ENCODE peak calls at places on chromosomes 1 and 21, in five cellular contexts. K is IMR-90, S is right lobe of liver, U is NCI-H1417 treated with DMSO at 0.1 percent for 48 hours, Z is BJ. A is an unnamed sample.

GRCh38 chr1:43557744-43558245 is 27.1 kb downstream of the PTPRF start:
- DNase-seq in K (no peak), S (no peak), U (no peak), Z (no peak), A (no peak)

GRCh38 chr1:78668427-78668826 is 18.8 kb downstream of the IFI44 start:
- DNase-seq in K (no peak), S (no peak), U (no peak), Z (no peak), A (no peak)

GRCh38 chr21:45525910-45526306 is 16.3 kb downstream of the SLC19A1 start:
- DNase-seq in K (no peak), S (peak; percentile 50), U (no peak), Z (no peak), A (no peak)

GRCh38 chr1:182588460-182589396 is at the start of gene RNASEL:
- DNase-seq in K (peak; percentile 77), S (peak; percentile 72), U (no peak), Z (peak; percentile 16), A (peak; percentile 58)

GRCh38 chr1:33273961-33274371 is 17.7 kb downstream of the ZNF362 start:
- DNase-seq in K (no peak), S (no peak), U (no peak), Z (no peak), A (no peak)

GRCh38 chr1:230824571-230825060 is 43.7 kb downstream of the C1orf198 start:
- DNase-seq in K (peak; percentile 51), S (no peak), U (no peak), Z (no peak), A (no peak)

GRCh38 chr1:26288311-26288941 is 8.5 kb downstream of the SH3BGRL3 start:
- DNase-seq in K (peak; percentile 30), S (no peak), U (no peak), Z (no peak), A (no peak)

GRCh38 chr21:45029968-45030636 is 44.3 kb upstream of the ADARB1 start:
- DNase-seq in K (no peak), S (no peak), U (no peak), Z (no peak), A (no peak)

GRCh38 chr1:199335496-199335895 is 692.0 kb upstream of the NR5A2 start:
- DNase-seq in K (peak; percentile 25), S (no peak), U (no peak), Z (no peak), A (no peak)

GRCh38 chr1:151060241-151061011 is at the start of gene MLLT11:
- DNase-seq in K (peak; percentile 69), S (no peak), U (peak; percentile 22), Z (no peak), A (peak; percentile 67)

GRCh38 chr1:198449281-198449680 is 91.2 kb downstream of the ATP6V1G3 start:
- DNase-seq in K (no peak), S (no peak), U (no peak), Z (no peak), A (no peak)

GRCh38 chr1:37808369-37809319 is 636 bp upstream of the YRDC start:
- DNase-seq in K (peak; percentile 76), S (peak; percentile 90), U (peak; percentile 9), Z (no peak), A (peak; percentile 57)

GRCh38 chr1:39567302-39567701 is 9.3 kb downstream of the PABPC4 start:
- DNase-seq in K (no peak), S (no peak), U (no peak), Z (no peak), A (no peak)

GRCh38 chr1:82185084-82185483 is 384.4 kb downstream of the ADGRL2 start:
- DNase-seq in K (no peak), S (no peak), U (no peak), Z (peak; percentile 16), A (no peak)

GRCh38 chr1:212678456-212679410 is 20.9 kb downstream of the BATF3 start:
- DNase-seq in K (no peak), S (no peak), U (no peak), Z (no peak), A (no peak)

GRCh38 chr1:20069932-20070331 is at the start of gene PLA2G5:
- DNase-seq in K (peak; percentile 18), S (peak; percentile 56), U (no peak), Z (no peak), A (no peak)

GRCh38 chr1:161013591-161014513 is 7.1 kb downstream of the F11R start:
- DNase-seq in K (peak; percentile 85), S (peak; percentile 94), U (no peak), Z (no peak), A (peak; percentile 85)

GRCh38 chr21:21688877-21689276 is 690.7 kb downstream of the NCAM2 start:
- DNase-seq in K (peak; percentile 37), S (no peak), U (no peak), Z (no peak), A (no peak)

GRCh38 chr1:27137544-27138075 is 17.3 kb downstream of the SLC9A1 start:
- DNase-seq in K (no peak), S (peak; percentile 70), U (peak; percentile 12), Z (no peak), A (peak; percentile 35)

GRCh38 chr1:45136984-45137383 is 69.4 kb downstream of the ZSWIM5 start:
- DNase-seq in K (no peak), S (no peak), U (no peak), Z (no peak), A (no peak)

GRCh38 chr21:20774737-20775136 is 223.5 kb upstream of the NCAM2 start:
- DNase-seq in K (no peak), S (no peak), U (no peak), Z (no peak), A (no peak)

GRCh38 chr1:24904731-24905354 is 25.2 kb downstream of the RUNX3 start:
- DNase-seq in K (no peak), S (peak; percentile 35), U (no peak), Z (no peak), A (no peak)

GRCh38 chr1:3690282-3691065 is 38.2 kb downstream of the TP73 start:
- DNase-seq in K (no peak), S (no peak), U (no peak), Z (no peak), A (peak; percentile 56)

GRCh38 chr1:169113613-169114119 is 7.2 kb downstream of the ATP1B1 start:
- DNase-seq in K (peak; percentile 95), S (no peak), U (no peak), Z (peak; percentile 76), A (no peak)

GRCh38 chr1:57615956-57616355 is 192.1 kb upstream of the DAB1 start:
- DNase-seq in K (no peak), S (no peak), U (no peak), Z (no peak), A (no peak)

GRCh38 chr1:29789221-29789909 is 553.0 kb downstream of the PTPRU start:
- DNase-seq in K (peak; percentile 23), S (no peak), U (no peak), Z (no peak), A (no peak)

GRCh38 chr1:222979561-222979960 is 163.5 kb downstream of the TLR5 start:
- DNase-seq in K (no peak), S (no peak), U (no peak), Z (no peak), A (no peak)

GRCh38 chr1:201499795-201500669 is 6.9 kb downstream of the CSRP1 start:
- DNase-seq in K (no peak), S (no peak), U (no peak), Z (no peak), A (no peak)

GRCh38 chr1:225554216-225554812 is 98.6 kb downstream of the ENAH start:
- DNase-seq in K (peak; percentile 44), S (no peak), U (no peak), Z (no peak), A (no peak)

GRCh38 chr1:162228586-162228985 is 148.1 kb downstream of the SPATA46 start:
- DNase-seq in K (no peak), S (no peak), U (no peak), Z (no peak), A (no peak)

GRCh38 chr1:3323021-3323790 is 131.3 kb upstream of the ARHGEF16 start:
- DNase-seq in K (no peak), S (no peak), U (no peak), Z (no peak), A (peak; percentile 83)

A was measured in DMS153.